ENCODE peak calls at places on chromosome 13, in seven cellular contexts. F is osteoblast, U is omental fat pad, V is iris pigment epithelial cell, I is GDM1, L is mammary epithelial cell, M is heart right ventricle. R is an unnamed sample.

GRCh38 chr13:113845055-113845454 is 18.8 kb downstream of the GAS6 start:
- DNase-seq in U (no peak), L (no peak), I (no peak), V (no peak), F (no peak), M (no peak), R (no peak)

GRCh38 chr13:23984541-23984940 is 87.2 kb upstream of the C1QTNF9B start:
- DNase-seq in I (no peak), V (no peak), L (peak; percentile 53), F (no peak), M (no peak), U (no peak), R (peak; percentile 61)

GRCh38 chr13:106661236-106661635 is 93.3 kb upstream of the ARGLU1 start:
- DNase-seq in L (no peak), M (no peak), V (no peak), F (no peak), U (no peak), I (no peak), R (no peak)

GRCh38 chr13:112510002-112510780 is 77.8 kb downstream of the TUBGCP3 start:
- DNase-seq in M (peak; percentile 13), U (no peak), F (peak; percentile 90), V (peak; percentile 76), I (no peak), L (peak; percentile 14), R (no peak)

GRCh38 chr13:47545630-47546029 is 455.4 kb downstream of the SUCLA2 start:
- DNase-seq in F (no peak), U (no peak), L (no peak), V (no peak), I (no peak), M (no peak), R (no peak)

GRCh38 chr13:53028637-53029121 is at the start of gene OLFM4:
- DNase-seq in U (no peak), F (no peak), V (no peak), M (no peak), L (no peak), I (no peak), R (no peak)

GRCh38 chr13:45350152-45350551 is 9.2 kb upstream of the TPT1 start:
- DNase-seq in F (no peak), M (no peak), L (no peak), I (no peak), V (no peak), U (no peak), R (no peak)

GRCh38 chr13:113552786-113553540 is 31.6 kb upstream of the TFDP1 start:
- DNase-seq in V (no peak), L (no peak), I (peak; percentile 65), M (no peak), F (no peak), U (no peak), R (peak; percentile 14)

GRCh38 chr13:83845121-83845520 is 37.2 kb downstream of the SLITRK1 start:
- DNase-seq in I (no peak), V (no peak), M (no peak), U (no peak), F (no peak), L (no peak), R (no peak)

GRCh38 chr13:28568286-28568685 is 73.4 kb upstream of the FLT1 start:
- DNase-seq in U (no peak), V (peak; percentile 26), L (no peak), F (no peak), M (peak; percentile 71), I (peak; percentile 2), R (peak; percentile 87)

GRCh38 chr13:46797468-46798237 is 692 bp upstream of the ESD start:
- DNase-seq in I (no peak), M (no peak), L (no peak), V (no peak), F (no peak), U (no peak), R (no peak)

GRCh38 chr13:44364601-44365000 is 9.0 kb upstream of the SERP2 start:
- DNase-seq in M (no peak), U (no peak), I (no peak), V (peak; percentile 28), F (no peak), L (peak; percentile 67), R (no peak)

GRCh38 chr13:34412817-34413365 is 529.2 kb upstream of the NBEA start:
- DNase-seq in V (peak; percentile 48), M (no peak), U (no peak), F (no peak), I (no peak), L (peak; percentile 74), R (no peak)

GRCh38 chr13:68170961-68171360 is 940.8 kb upstream of the PCDH9 start:
- DNase-seq in L (no peak), I (no peak), F (no peak), M (no peak), U (no peak), V (no peak), R (no peak)

GRCh38 chr13:59494560-59494970 is 669.2 kb downstream of the DIAPH3 start:
- DNase-seq in V (peak; percentile 95), F (no peak), M (peak; percentile 69), L (no peak), I (no peak), U (no peak), R (no peak)

GRCh38 chr13:24270639-24271131 is 38.7 kb upstream of the C1QTNF9 start:
- DNase-seq in V (peak; percentile 66), U (no peak), M (peak; percentile 68), I (peak; percentile 64), F (peak; percentile 74), L (peak; percentile 28), R (no peak)

GRCh38 chr13:36183901-36184300 is 30.5 kb downstream of the SOHLH2 start:
- DNase-seq in V (no peak), L (no peak), M (no peak), F (no peak), I (no peak), U (no peak), R (no peak)

GRCh38 chr13:65530688-65531087 is 1699.4 kb downstream of the PCDH9 start:
- DNase-seq in M (no peak), U (no peak), F (no peak), V (peak; percentile 1), I (no peak), L (no peak), R (no peak)

GRCh38 chr13:28531195-28531955 is 36.4 kb upstream of the FLT1 start:
- DNase-seq in I (no peak), L (no peak), U (no peak), M (peak; percentile 80), F (peak; percentile 96), V (no peak), R (peak; percentile 87)

GRCh38 chr13:28329395-28330158 is 165.4 kb downstream of the FLT1 start:
- DNase-seq in U (no peak), I (no peak), F (peak; percentile 96), M (peak; percentile 43), V (peak; percentile 98), L (no peak), R (peak; percentile 21)

R was measured in lower leg skin.